ENCODE peak calls at places on chromosomes 13 and 19, in five cellular contexts. One of them, this sample, is unnamed.

GRCh38 chr19:56748443-56748842 is 76.9 kb upstream of the ZNF835 start:
- DNase-seq in progenitor cell of endocrine pancreas: no peak
- DNase-seq in HCT116: no peak
- DNase-seq in neural crest cell: no peak
- DNase-seq in fibroblast of lung: no peak
- DNase-seq in this sample: no peak

GRCh38 chr13:36275190-36276002 is 22.2 kb downstream of the CCDC169 start:
- DNase-seq in fibroblast of lung: peak; percentile 84
- DNase-seq in HCT116: no peak
- DNase-seq in neural crest cell: peak; percentile 23
- DNase-seq in progenitor cell of endocrine pancreas: no peak
- DNase-seq in this sample: no peak

GRCh38 chr13:37918116-37919100 is 48.8 kb upstream of the TRPC4 start:
- DNase-seq in fibroblast of lung: no peak
- DNase-seq in neural crest cell: no peak
- DNase-seq in progenitor cell of endocrine pancreas: no peak
- DNase-seq in HCT116: no peak
- DNase-seq in this sample: no peak

GRCh38 chr13:49855930-49856329 is 63.4 kb upstream of the KPNA3 start:
- DNase-seq in neural crest cell: no peak
- DNase-seq in progenitor cell of endocrine pancreas: no peak
- DNase-seq in HCT116: no peak
- DNase-seq in fibroblast of lung: no peak
- DNase-seq in this sample: no peak

GRCh38 chr13:44814836-44815235 is 174.4 kb downstream of the NUFIP1 start:
- DNase-seq in HCT116: no peak
- DNase-seq in fibroblast of lung: no peak
- DNase-seq in neural crest cell: no peak
- DNase-seq in progenitor cell of endocrine pancreas: no peak
- DNase-seq in this sample: no peak

GRCh38 chr13:84994582-84994981 is 804.6 kb downstream of the SLITRK6 start:
- DNase-seq in HCT116: no peak
- DNase-seq in fibroblast of lung: peak; percentile 26
- DNase-seq in neural crest cell: no peak
- DNase-seq in progenitor cell of endocrine pancreas: no peak
- DNase-seq in this sample: no peak

GRCh38 chr13:53206455-53206854 is 177.8 kb downstream of the OLFM4 start:
- DNase-seq in neural crest cell: no peak
- DNase-seq in HCT116: no peak
- DNase-seq in fibroblast of lung: no peak
- DNase-seq in progenitor cell of endocrine pancreas: no peak
- DNase-seq in this sample: no peak

GRCh38 chr13:35252536-35253205 is 223.8 kb downstream of the MAB21L1 start:
- DNase-seq in neural crest cell: no peak
- DNase-seq in fibroblast of lung: no peak
- DNase-seq in progenitor cell of endocrine pancreas: no peak
- DNase-seq in HCT116: no peak
- DNase-seq in this sample: no peak

GRCh38 chr13:41588899-41589298 is 131.5 kb downstream of the RGCC start:
- DNase-seq in progenitor cell of endocrine pancreas: no peak
- DNase-seq in neural crest cell: no peak
- DNase-seq in fibroblast of lung: peak; percentile 95
- DNase-seq in HCT116: peak; percentile 8
- DNase-seq in this sample: no peak

GRCh38 chr13:38350114-38350617 is 515 bp downstream of the UFM1 start:
- DNase-seq in neural crest cell: no peak
- DNase-seq in HCT116: peak; percentile 35
- DNase-seq in progenitor cell of endocrine pancreas: peak; percentile 32
- DNase-seq in fibroblast of lung: peak; percentile 68
- DNase-seq in this sample: no peak

GRCh38 chr13:20911037-20911436 is 8.5 kb upstream of the XPO4 start:
- DNase-seq in fibroblast of lung: no peak
- DNase-seq in progenitor cell of endocrine pancreas: no peak
- DNase-seq in HCT116: no peak
- DNase-seq in neural crest cell: no peak
- DNase-seq in this sample: no peak

GRCh38 chr19:16889429-16889882 is 657 bp downstream of the F2RL3 start:
- DNase-seq in fibroblast of lung: no peak
- DNase-seq in progenitor cell of endocrine pancreas: no peak
- DNase-seq in neural crest cell: no peak
- DNase-seq in HCT116: no peak
- DNase-seq in this sample: no peak

GRCh38 chr19:48476176-48476575 is 7.0 kb downstream of the CYTH2 start:
- DNase-seq in fibroblast of lung: no peak
- DNase-seq in progenitor cell of endocrine pancreas: no peak
- DNase-seq in HCT116: no peak
- DNase-seq in neural crest cell: no peak
- DNase-seq in this sample: no peak

GRCh38 chr13:48647625-48648024 is 6.1 kb upstream of the CYSLTR2 start:
- DNase-seq in fibroblast of lung: no peak
- DNase-seq in HCT116: no peak
- DNase-seq in neural crest cell: no peak
- DNase-seq in progenitor cell of endocrine pancreas: no peak
- DNase-seq in this sample: no peak

GRCh38 chr13:29594310-29594709 is 1.2 kb downstream of the SLC7A1 start:
- DNase-seq in HCT116: no peak
- DNase-seq in fibroblast of lung: peak; percentile 91
- DNase-seq in neural crest cell: peak; percentile 8
- DNase-seq in progenitor cell of endocrine pancreas: no peak
- DNase-seq in this sample: no peak

GRCh38 chr13:70237131-70237530 is 128.9 kb upstream of the KLHL1 start:
- DNase-seq in fibroblast of lung: peak; percentile 23
- DNase-seq in HCT116: no peak
- DNase-seq in neural crest cell: no peak
- DNase-seq in progenitor cell of endocrine pancreas: no peak
- DNase-seq in this sample: no peak

GRCh38 chr19:19562665-19563347 is 24.7 kb downstream of the CILP2 start:
- DNase-seq in progenitor cell of endocrine pancreas: no peak
- DNase-seq in fibroblast of lung: no peak
- DNase-seq in HCT116: no peak
- DNase-seq in neural crest cell: no peak
- DNase-seq in this sample: no peak

GRCh38 chr19:16153582-16154336 is 10.3 kb downstream of the HSH2D start:
- DNase-seq in progenitor cell of endocrine pancreas: no peak
- DNase-seq in HCT116: peak; percentile 36
- DNase-seq in fibroblast of lung: no peak
- DNase-seq in neural crest cell: no peak
- DNase-seq in this sample: no peak

GRCh38 chr19:40363128-40363527 is 14.6 kb downstream of the PLD3 start:
- DNase-seq in fibroblast of lung: no peak
- DNase-seq in HCT116: no peak
- DNase-seq in progenitor cell of endocrine pancreas: no peak
- DNase-seq in neural crest cell: no peak
- DNase-seq in this sample: no peak

GRCh38 chr19:632228-633067 is 889 bp downstream of the POLRMT start:
- DNase-seq in neural crest cell: peak; percentile 52
- DNase-seq in fibroblast of lung: peak; percentile 62
- DNase-seq in HCT116: no peak
- DNase-seq in progenitor cell of endocrine pancreas: no peak
- DNase-seq in this sample: peak; percentile 50

GRCh38 chr13:30141773-30142501 is 165.4 kb downstream of the KATNAL1 start:
- DNase-seq in HCT116: no peak
- DNase-seq in neural crest cell: no peak
- DNase-seq in progenitor cell of endocrine pancreas: no peak
- DNase-seq in fibroblast of lung: no peak
- DNase-seq in this sample: no peak

GRCh38 chr19:38378866-38379265 is 4.5 kb downstream of the PSMD8 start:
- DNase-seq in fibroblast of lung: peak; percentile 32
- DNase-seq in neural crest cell: no peak
- DNase-seq in progenitor cell of endocrine pancreas: no peak
- DNase-seq in HCT116: no peak
- DNase-seq in this sample: no peak

GRCh38 chr19:16070366-16070990 is 5.8 kb upstream of the TPM4 start:
- DNase-seq in fibroblast of lung: no peak
- DNase-seq in neural crest cell: no peak
- DNase-seq in progenitor cell of endocrine pancreas: no peak
- DNase-seq in HCT116: peak; percentile 86
- DNase-seq in this sample: peak; percentile 64

GRCh38 chr13:111316161-111316730 is 4.2 kb upstream of the TEX29 start:
- DNase-seq in progenitor cell of endocrine pancreas: no peak
- DNase-seq in HCT116: no peak
- DNase-seq in neural crest cell: no peak
- DNase-seq in fibroblast of lung: no peak
- DNase-seq in this sample: no peak

GRCh38 chr13:106156468-106156867 is 379.0 kb downstream of the EFNB2 start:
- DNase-seq in progenitor cell of endocrine pancreas: no peak
- DNase-seq in neural crest cell: no peak
- DNase-seq in HCT116: peak; percentile 78
- DNase-seq in fibroblast of lung: peak; percentile 100
- DNase-seq in this sample: no peak

GRCh38 chr19:17946965-17947784 is 14.4 kb downstream of the CCDC124 start:
- DNase-seq in neural crest cell: peak; percentile 40
- DNase-seq in HCT116: no peak
- DNase-seq in fibroblast of lung: no peak
- DNase-seq in progenitor cell of endocrine pancreas: no peak
- DNase-seq in this sample: no peak
- TF ChIP-seq CTCF in neural crest cell: peak; percentile 18
- TF ChIP-seq CTCF in HCT116: no peak
- TF ChIP-seq CTCF in fibroblast of lung: no peak
- TF ChIP-seq CTCF in progenitor cell of endocrine pancreas: no peak
- TF ChIP-seq CTCF in this sample: no peak

GRCh38 chr13:24861617-24862362 is 97.8 kb downstream of the RNF17 start:
- DNase-seq in HCT116: no peak
- DNase-seq in progenitor cell of endocrine pancreas: no peak
- DNase-seq in fibroblast of lung: no peak
- DNase-seq in neural crest cell: no peak
- DNase-seq in this sample: no peak

GRCh38 chr13:24863748-24864540 is 100.0 kb downstream of the RNF17 start:
- DNase-seq in progenitor cell of endocrine pancreas: no peak
- DNase-seq in HCT116: no peak
- DNase-seq in fibroblast of lung: no peak
- DNase-seq in neural crest cell: no peak
- DNase-seq in this sample: no peak

GRCh38 chr13:24866488-24866887 is 102.5 kb downstream of the RNF17 start:
- DNase-seq in HCT116: no peak
- DNase-seq in fibroblast of lung: no peak
- DNase-seq in progenitor cell of endocrine pancreas: no peak
- DNase-seq in neural crest cell: no peak
- DNase-seq in this sample: no peak

GRCh38 chr13:24864579-24864978 is 100.6 kb downstream of the RNF17 start:
- DNase-seq in fibroblast of lung: no peak
- DNase-seq in HCT116: no peak
- DNase-seq in neural crest cell: no peak
- DNase-seq in progenitor cell of endocrine pancreas: no peak
- DNase-seq in this sample: no peak

DNA sequence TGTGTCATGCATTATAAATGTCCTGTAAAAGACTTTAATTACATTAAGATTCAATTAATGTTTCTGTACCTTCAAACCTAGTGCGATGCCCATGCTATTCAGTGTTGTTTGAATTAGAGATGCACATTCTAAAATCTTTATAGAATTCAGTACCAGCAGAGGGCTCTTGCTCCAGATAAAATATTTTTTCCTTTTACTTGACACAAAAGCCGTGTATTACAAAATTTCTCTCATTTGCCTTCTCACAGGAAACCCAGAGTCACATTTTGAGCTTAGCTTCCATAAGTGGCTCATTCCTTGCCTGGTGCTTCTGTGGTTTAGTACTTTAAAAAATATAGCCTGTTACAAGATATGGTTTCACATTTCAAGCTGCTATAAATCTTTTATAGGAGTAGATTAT is 101.2 kb downstream of the RNF17 start:
- DNase-seq in HCT116: no peak
- DNase-seq in fibroblast of lung: no peak
- DNase-seq in progenitor cell of endocrine pancreas: no peak
- DNase-seq in neural crest cell: no peak
- DNase-seq in this sample: no peak
- TF ChIP-seq CTCF in HCT116: peak; percentile 12
- TF ChIP-seq CTCF in fibroblast of lung: peak; percentile 39
- TF ChIP-seq CTCF in progenitor cell of endocrine pancreas: no peak
- TF ChIP-seq CTCF in neural crest cell: peak; percentile 19
- TF ChIP-seq CTCF in this sample: no peak

GRCh38 chr19:50711196-50711595 is 8.4 kb downstream of the SHANK1 start:
- DNase-seq in HCT116: no peak
- DNase-seq in fibroblast of lung: no peak
- DNase-seq in progenitor cell of endocrine pancreas: no peak
- DNase-seq in neural crest cell: no peak
- DNase-seq in this sample: no peak

GRCh38 chr19:50710612-50711011 is 9.0 kb downstream of the SHANK1 start:
- DNase-seq in progenitor cell of endocrine pancreas: no peak
- DNase-seq in neural crest cell: no peak
- DNase-seq in HCT116: no peak
- DNase-seq in fibroblast of lung: no peak
- DNase-seq in this sample: no peak

GRCh38 chr19:50708179-50708879 is 11.3 kb downstream of the SHANK1 start:
- DNase-seq in fibroblast of lung: no peak
- DNase-seq in neural crest cell: no peak
- DNase-seq in progenitor cell of endocrine pancreas: no peak
- DNase-seq in HCT116: no peak
- DNase-seq in this sample: no peak

GRCh38 chr19:50711805-50712204 is 7.8 kb downstream of the SHANK1 start:
- DNase-seq in fibroblast of lung: no peak
- DNase-seq in neural crest cell: no peak
- DNase-seq in progenitor cell of endocrine pancreas: no peak
- DNase-seq in HCT116: no peak
- DNase-seq in this sample: no peak

DNA sequence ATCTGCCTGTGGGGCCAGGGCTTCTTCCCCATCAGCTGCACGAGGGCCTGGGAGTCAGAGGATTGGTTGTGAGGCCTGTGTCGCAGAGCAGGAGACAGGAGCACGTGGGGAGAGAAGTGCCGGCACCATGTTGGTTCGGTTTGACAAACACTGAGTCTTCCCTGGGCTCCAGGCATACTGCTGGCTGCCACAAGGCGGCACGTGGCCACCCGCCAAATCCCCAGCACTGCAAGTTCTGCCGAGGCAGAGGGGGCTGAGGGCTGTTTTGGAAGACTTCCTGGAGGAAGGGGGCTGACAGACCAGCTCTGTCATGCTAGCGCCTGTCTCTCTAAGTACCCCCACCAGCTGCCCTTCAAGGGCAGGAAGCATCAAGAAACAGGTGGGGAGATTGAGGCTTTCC is 9.5 kb downstream of the SHANK1 start:
- DNase-seq in HCT116: no peak
- DNase-seq in fibroblast of lung: no peak
- DNase-seq in progenitor cell of endocrine pancreas: no peak
- DNase-seq in neural crest cell: no peak
- DNase-seq in this sample: no peak
- TF ChIP-seq CTCF in HCT116: no peak
- TF ChIP-seq CTCF in fibroblast of lung: peak; percentile 9
- TF ChIP-seq CTCF in progenitor cell of endocrine pancreas: peak; percentile 22
- TF ChIP-seq CTCF in neural crest cell: no peak
- TF ChIP-seq CTCF in this sample: no peak

DNA sequence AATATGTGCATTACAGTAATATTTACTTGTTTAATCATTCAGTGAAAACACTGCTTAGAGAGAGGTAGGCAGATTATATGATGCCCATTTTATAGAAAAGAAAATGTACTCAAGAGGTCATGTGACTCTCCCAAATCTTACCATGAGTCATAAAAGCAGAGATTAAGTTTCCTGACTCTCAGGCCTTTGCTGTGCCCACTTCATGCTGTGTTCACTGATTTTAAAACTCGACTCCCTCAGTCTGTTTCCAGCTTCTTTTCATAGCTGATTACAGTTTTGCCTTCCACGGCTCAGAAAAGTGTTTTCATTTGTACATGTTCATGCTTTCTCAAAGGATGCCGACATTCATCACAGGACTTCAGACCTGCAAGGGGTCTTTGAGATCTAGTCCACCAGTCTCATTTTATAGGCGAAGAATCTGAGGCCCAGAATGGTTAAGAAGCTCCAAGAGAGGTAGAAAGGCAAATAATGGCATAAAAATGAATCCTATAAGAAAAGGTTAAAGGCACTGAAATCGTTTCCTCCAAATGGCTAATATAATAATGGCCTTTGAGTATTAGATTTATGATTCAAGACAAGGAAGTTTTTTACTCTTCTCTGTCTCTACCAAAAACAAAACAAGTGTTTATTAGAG is 9.0 kb upstream of the IPO5 start:
- DNase-seq in neural crest cell: no peak
- DNase-seq in progenitor cell of endocrine pancreas: no peak
- DNase-seq in fibroblast of lung: peak; percentile 63
- DNase-seq in HCT116: no peak
- DNase-seq in this sample: no peak
- TF ChIP-seq CTCF in neural crest cell: no peak
- TF ChIP-seq CTCF in progenitor cell of endocrine pancreas: no peak
- TF ChIP-seq CTCF in fibroblast of lung: no peak
- TF ChIP-seq CTCF in HCT116: no peak
- TF ChIP-seq CTCF in this sample: no peak

This sample was measured in activated B cell treated with CpG ODN at 0.5 μM for 24 hours.